ENCODE peak calls at places on chromosome 5, in six cellular contexts. One of them, this sample, is unnamed.

GRCh38 chr5:132877938-132878337 is 4.5 kb downstream of the LEAP2 start:
- DNase-seq in mesendoderm: no peak
- DNase-seq in H1: no peak
- DNase-seq in IMR-90: peak
- DNase-seq in neuronal stem cell: no peak
- DNase-seq in mesenchymal stem cell: peak
- DNase-seq in this sample: no peak

GRCh38 chr5:124650960-124651662 is 95.3 kb downstream of the ZNF608 start:
- DNase-seq in mesendoderm: no peak
- DNase-seq in H1: peak
- DNase-seq in IMR-90: peak
- DNase-seq in neuronal stem cell: no peak
- DNase-seq in mesenchymal stem cell: no peak
- DNase-seq in this sample: no peak

GRCh38 chr5:61048534-61048933 is 103.5 kb downstream of the NDUFAF2 start:
- DNase-seq in mesendoderm: no peak
- DNase-seq in H1: no peak
- DNase-seq in IMR-90: peak
- DNase-seq in neuronal stem cell: no peak
- DNase-seq in mesenchymal stem cell: peak
- DNase-seq in this sample: no peak

GRCh38 chr5:180644129-180644824 is 5.1 kb downstream of the FLT4 start:
- DNase-seq in mesendoderm: no peak
- DNase-seq in H1: no peak
- DNase-seq in IMR-90: no peak
- DNase-seq in neuronal stem cell: no peak
- DNase-seq in mesenchymal stem cell: no peak
- DNase-seq in this sample: no peak

GRCh38 chr5:849651-850301 is 1.0 kb downstream of the ZDHHC11 start:
- DNase-seq in mesendoderm: peak
- DNase-seq in H1: no peak
- DNase-seq in IMR-90: no peak
- DNase-seq in neuronal stem cell: peak
- DNase-seq in mesenchymal stem cell: peak
- DNase-seq in this sample: no peak

GRCh38 chr5:175689147-175689991 is 31.5 kb downstream of the HRH2 start:
- DNase-seq in mesendoderm: no peak
- DNase-seq in H1: no peak
- DNase-seq in IMR-90: no peak
- DNase-seq in neuronal stem cell: no peak
- DNase-seq in mesenchymal stem cell: no peak
- DNase-seq in this sample: no peak

GRCh38 chr5:131466171-131466766 is 168.8 kb downstream of the RAPGEF6 start:
- DNase-seq in mesendoderm: no peak
- DNase-seq in H1: no peak
- DNase-seq in IMR-90: peak
- DNase-seq in neuronal stem cell: no peak
- DNase-seq in mesenchymal stem cell: peak
- DNase-seq in this sample: no peak

GRCh38 chr5:149322518-149322917 is 22.8 kb upstream of the GRPEL2 start:
- DNase-seq in mesendoderm: no peak
- DNase-seq in H1: no peak
- DNase-seq in IMR-90: no peak
- DNase-seq in neuronal stem cell: no peak
- DNase-seq in mesenchymal stem cell: no peak
- DNase-seq in this sample: peak

GRCh38 chr5:60805470-60805869 is 38.6 kb downstream of the ELOVL7 start:
- DNase-seq in mesendoderm: peak
- DNase-seq in H1: no peak
- DNase-seq in IMR-90: no peak
- DNase-seq in neuronal stem cell: no peak
- DNase-seq in mesenchymal stem cell: no peak
- DNase-seq in this sample: no peak

GRCh38 chr5:103291606-103292005 is 33.0 kb downstream of the MACIR start:
- DNase-seq in mesendoderm: no peak
- DNase-seq in H1: no peak
- DNase-seq in IMR-90: no peak
- DNase-seq in neuronal stem cell: no peak
- DNase-seq in mesenchymal stem cell: no peak
- DNase-seq in this sample: no peak

GRCh38 chr5:58077387-58077786 is 382.5 kb downstream of the PLK2 start:
- DNase-seq in mesendoderm: no peak
- DNase-seq in H1: no peak
- DNase-seq in IMR-90: no peak
- DNase-seq in neuronal stem cell: no peak
- DNase-seq in mesenchymal stem cell: no peak
- DNase-seq in this sample: no peak

GRCh38 chr5:122163151-122164069 is 34.1 kb downstream of the ZNF474 start:
- DNase-seq in mesendoderm: peak
- DNase-seq in H1: no peak
- DNase-seq in IMR-90: peak
- DNase-seq in neuronal stem cell: no peak
- DNase-seq in mesenchymal stem cell: peak
- DNase-seq in this sample: no peak

GRCh38 chr5:146731909-146732659 is 146.5 kb downstream of the PPP2R2B start:
- DNase-seq in mesendoderm: peak
- DNase-seq in H1: no peak
- DNase-seq in IMR-90: peak
- DNase-seq in neuronal stem cell: no peak
- DNase-seq in mesenchymal stem cell: peak
- DNase-seq in this sample: no peak

GRCh38 chr5:33195431-33196128 is 245.2 kb upstream of the TARS1 start:
- DNase-seq in mesendoderm: no peak
- DNase-seq in H1: no peak
- DNase-seq in IMR-90: peak
- DNase-seq in neuronal stem cell: no peak
- DNase-seq in mesenchymal stem cell: no peak
- DNase-seq in this sample: no peak

GRCh38 chr5:156617426-156617825 is 232.7 kb upstream of the PPP1R2B start:
- DNase-seq in mesendoderm: no peak
- DNase-seq in H1: no peak
- DNase-seq in IMR-90: no peak
- DNase-seq in neuronal stem cell: no peak
- DNase-seq in mesenchymal stem cell: no peak
- DNase-seq in this sample: no peak

GRCh38 chr5:156623381-156624040 is 226.6 kb upstream of the PPP1R2B start:
- DNase-seq in mesendoderm: no peak
- DNase-seq in H1: no peak
- DNase-seq in IMR-90: no peak
- DNase-seq in neuronal stem cell: no peak
- DNase-seq in mesenchymal stem cell: no peak
- DNase-seq in this sample: no peak

GRCh38 chr5:156615901-156616300 is 234.2 kb upstream of the PPP1R2B start:
- DNase-seq in mesendoderm: no peak
- DNase-seq in H1: no peak
- DNase-seq in IMR-90: no peak
- DNase-seq in neuronal stem cell: no peak
- DNase-seq in mesenchymal stem cell: no peak
- DNase-seq in this sample: no peak

DNA sequence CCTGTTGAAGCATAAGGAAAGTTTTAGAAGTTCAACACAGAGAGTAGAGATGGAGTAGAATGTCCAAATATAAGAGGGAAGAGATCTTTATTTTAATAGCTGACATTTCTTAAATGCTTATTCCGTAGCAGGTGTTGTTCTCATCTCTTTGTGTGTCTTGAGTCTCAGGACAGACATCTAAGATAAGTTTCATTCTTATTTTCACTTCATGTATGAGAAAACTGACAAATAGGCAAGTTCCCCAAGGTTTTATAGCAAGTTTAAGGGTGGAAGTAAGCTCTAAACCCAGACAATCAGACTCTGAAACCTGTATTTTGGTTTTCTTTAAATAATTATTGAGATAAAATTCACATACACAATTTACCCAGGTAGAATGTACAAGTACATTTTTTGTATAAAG is 228.4 kb upstream of the PPP1R2B start:
- DNase-seq in mesendoderm: no peak
- DNase-seq in H1: no peak
- DNase-seq in IMR-90: no peak
- DNase-seq in neuronal stem cell: no peak
- DNase-seq in mesenchymal stem cell: no peak
- DNase-seq in this sample: no peak
- H2BK15ac ChIP-seq in mesendoderm: no peak
- H2BK15ac ChIP-seq in H1: no peak
- H2BK15ac ChIP-seq in IMR-90: no peak
- H2BK15ac ChIP-seq in neuronal stem cell: no peak
- H2BK15ac ChIP-seq in mesenchymal stem cell: no peak
- H2BK15ac ChIP-seq in this sample: no peak

GRCh38 chr5:35851282-35851681 is 5.4 kb upstream of the IL7R start:
- DNase-seq in mesendoderm: peak
- DNase-seq in H1: no peak
- DNase-seq in IMR-90: peak
- DNase-seq in neuronal stem cell: no peak
- DNase-seq in mesenchymal stem cell: peak
- DNase-seq in this sample: no peak

GRCh38 chr5:35855221-35855620 is 1.5 kb upstream of the IL7R start:
- DNase-seq in mesendoderm: no peak
- DNase-seq in H1: no peak
- DNase-seq in IMR-90: no peak
- DNase-seq in neuronal stem cell: no peak
- DNase-seq in mesenchymal stem cell: no peak
- DNase-seq in this sample: no peak

GRCh38 chr5:35852084-35852734 is 4.5 kb upstream of the IL7R start:
- DNase-seq in mesendoderm: no peak
- DNase-seq in H1: no peak
- DNase-seq in IMR-90: peak
- DNase-seq in neuronal stem cell: no peak
- DNase-seq in mesenchymal stem cell: peak
- DNase-seq in this sample: peak

GRCh38 chr5:35854248-35854647 is 2.4 kb upstream of the IL7R start:
- DNase-seq in mesendoderm: no peak
- DNase-seq in H1: no peak
- DNase-seq in IMR-90: no peak
- DNase-seq in neuronal stem cell: no peak
- DNase-seq in mesenchymal stem cell: no peak
- DNase-seq in this sample: no peak

DNA sequence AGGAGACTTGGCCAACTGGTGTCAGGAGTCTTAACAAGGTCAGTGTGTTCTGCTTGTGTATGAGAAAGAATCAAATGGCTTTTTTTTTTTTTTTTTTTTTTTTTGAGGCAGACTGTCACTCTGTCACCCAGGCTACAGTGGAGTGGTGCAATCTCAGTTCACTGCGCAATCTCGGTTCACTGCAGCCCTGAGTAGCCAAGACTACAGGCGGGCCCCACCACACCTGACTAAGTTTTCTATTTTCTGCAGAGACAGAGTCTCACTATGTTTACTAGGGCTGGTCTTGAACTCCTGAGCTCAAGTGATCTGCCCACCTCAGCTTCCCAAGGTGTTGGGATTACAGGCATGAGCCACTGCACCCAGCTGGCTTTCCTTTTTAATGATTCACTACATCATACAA is 3.0 kb upstream of the IL7R start:
- DNase-seq in mesendoderm: no peak
- DNase-seq in H1: no peak
- DNase-seq in IMR-90: no peak
- DNase-seq in neuronal stem cell: no peak
- DNase-seq in mesenchymal stem cell: no peak
- DNase-seq in this sample: no peak
- H2BK15ac ChIP-seq in mesendoderm: no peak
- H2BK15ac ChIP-seq in H1: no peak
- H2BK15ac ChIP-seq in IMR-90: no peak
- H2BK15ac ChIP-seq in neuronal stem cell: no peak
- H2BK15ac ChIP-seq in mesenchymal stem cell: no peak
- H2BK15ac ChIP-seq in this sample: no peak

GRCh38 chr5:143541943-143542797 is 138.7 kb upstream of the NR3C1 start:
- DNase-seq in mesendoderm: peak
- DNase-seq in H1: no peak
- DNase-seq in IMR-90: no peak
- DNase-seq in neuronal stem cell: no peak
- DNase-seq in mesenchymal stem cell: no peak
- DNase-seq in this sample: no peak
- H2BK15ac ChIP-seq in mesendoderm: no peak
- H2BK15ac ChIP-seq in H1: no peak
- H2BK15ac ChIP-seq in IMR-90: peak
- H2BK15ac ChIP-seq in neuronal stem cell: no peak
- H2BK15ac ChIP-seq in mesenchymal stem cell: no peak
- H2BK15ac ChIP-seq in this sample: no peak

GRCh38 chr5:168579987-168580508 is 880 bp upstream of the PANK3 start:
- DNase-seq in mesendoderm: no peak
- DNase-seq in H1: no peak
- DNase-seq in IMR-90: no peak
- DNase-seq in neuronal stem cell: no peak
- DNase-seq in mesenchymal stem cell: no peak
- DNase-seq in this sample: no peak

GRCh38 chr5:168579206-168579986 is at the start of gene PANK3:
- DNase-seq in mesendoderm: peak
- DNase-seq in H1: peak
- DNase-seq in IMR-90: peak
- DNase-seq in neuronal stem cell: peak
- DNase-seq in mesenchymal stem cell: peak
- DNase-seq in this sample: peak

GRCh38 chr5:168575391-168576372 is 3.5 kb downstream of the PANK3 start:
- DNase-seq in mesendoderm: peak
- DNase-seq in H1: no peak
- DNase-seq in IMR-90: peak
- DNase-seq in neuronal stem cell: no peak
- DNase-seq in mesenchymal stem cell: no peak
- DNase-seq in this sample: no peak

GRCh38 chr5:168578506-168579205 is 512 bp downstream of the PANK3 start:
- DNase-seq in mesendoderm: peak
- DNase-seq in H1: peak
- DNase-seq in IMR-90: no peak
- DNase-seq in neuronal stem cell: no peak
- DNase-seq in mesenchymal stem cell: no peak
- DNase-seq in this sample: no peak

DNA sequence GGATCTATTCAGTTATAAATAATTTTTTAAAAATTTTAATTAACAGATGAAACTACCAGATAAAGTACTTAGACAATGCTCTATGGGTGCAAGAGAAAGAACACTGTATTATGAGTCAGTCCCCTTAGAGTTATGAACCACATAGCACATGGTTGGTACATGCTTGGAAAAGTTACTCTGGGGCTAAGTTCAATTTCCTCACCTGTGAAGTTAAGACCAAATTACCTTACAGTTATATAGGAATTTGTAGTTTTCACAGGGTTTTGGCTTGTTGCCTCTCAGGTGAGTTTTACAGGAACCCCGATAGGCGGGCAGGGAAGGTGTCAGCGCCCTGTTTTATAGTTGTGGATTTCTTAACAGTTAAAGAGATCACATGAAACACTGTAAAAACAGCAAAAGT is 1.2 kb downstream of the PANK3 start:
- DNase-seq in mesendoderm: no peak
- DNase-seq in H1: no peak
- DNase-seq in IMR-90: peak
- DNase-seq in neuronal stem cell: no peak
- DNase-seq in mesenchymal stem cell: peak
- DNase-seq in this sample: no peak
- H2BK15ac ChIP-seq in mesendoderm: no peak
- H2BK15ac ChIP-seq in H1: no peak
- H2BK15ac ChIP-seq in IMR-90: no peak
- H2BK15ac ChIP-seq in neuronal stem cell: no peak
- H2BK15ac ChIP-seq in mesenchymal stem cell: no peak
- H2BK15ac ChIP-seq in this sample: no peak